ENCODE peak calls at places on chromosomes 6 and 20, in seven cellular contexts. C, W, P, G, E, N and V are unnamed samples.
A peak's percentile ranks its signal among the peaks of the same experiment; 100 is the strongest.

GRCh38 chr20:3330046-3330741 is 77.3 kb downstream of the DNAAF9 start:
- DNase-seq in P (peak; percentile 32), E (no peak), C (no peak), N (no peak), G (no peak), W (no peak), V (no peak)

GRCh38 chr6:105835373-105835772 is 250.8 kb upstream of the PRDM1 start:
- DNase-seq in C (no peak), G (no peak), W (peak; percentile 36), P (no peak), N (no peak), E (peak; percentile 21), V (no peak)

GRCh38 chr6:45613678-45614077 is 235.9 kb upstream of the SUPT3H start:
- DNase-seq in G (no peak), N (peak; percentile 42), C (no peak), P (no peak), E (no peak), W (peak; percentile 74), V (peak; percentile 7)

GRCh38 chr6:142805042-142805441 is 139.9 kb downstream of the HIVEP2 start:
- DNase-seq in E (no peak), G (no peak), W (no peak), P (no peak), C (no peak), N (no peak), V (no peak)

GRCh38 chr6:34150766-34151165 is 4.9 kb upstream of the GRM4 start:
- DNase-seq in E (no peak), W (no peak), C (no peak), N (no peak), P (no peak), G (no peak), V (no peak)

GRCh38 chr6:136922680-136922996 is 537 bp downstream of the SLC35D3 start:
- DNase-seq in E (no peak), N (no peak), C (no peak), W (no peak), G (no peak), P (no peak), V (no peak)

GRCh38 chr6:109458774-109459531 is 3.4 kb upstream of the MICAL1 start:
- DNase-seq in N (no peak), P (no peak), G (no peak), E (no peak), C (no peak), W (no peak), V (no peak)

GRCh38 chr6:169454204-169454871 is 200.7 kb upstream of the THBS2 start:
- DNase-seq in E (peak; percentile 85), G (no peak), W (peak; percentile 57), P (no peak), C (no peak), N (peak; percentile 43), V (no peak)

GRCh38 chr6:5201271-5201670 is 59.5 kb downstream of the LYRM4 start:
- DNase-seq in C (no peak), E (peak; percentile 54), N (no peak), G (no peak), W (no peak), P (no peak), V (no peak)